ENCODE peak calls at places on chromosomes 1 and 21, in four cellular contexts. One of them, this sample, is unnamed.

GRCh38 chr1:23384312-23385058 is 14.8 kb upstream of the ZNF436 start:
- DNase-seq in K562: peak; percentile 71
- DNase-seq in GM12878: no peak
- DNase-seq in HepG2: peak; percentile 68
- DNase-seq in this sample: no peak

GRCh38 chr21:26389971-26390641 is 183.0 kb downstream of the CYYR1 start:
- DNase-seq in K562: no peak
- DNase-seq in HepG2: no peak
- DNase-seq in GM12878: no peak
- DNase-seq in this sample: no peak

GRCh38 chr1:42209516-42210370 is 45.2 kb upstream of the GUCA2A start:
- DNase-seq in GM12878: no peak
- DNase-seq in K562: no peak
- DNase-seq in HepG2: no peak
- DNase-seq in this sample: no peak

GRCh38 chr21:35048183-35048601 is 910 bp downstream of the RUNX1 start:
- DNase-seq in K562: no peak
- DNase-seq in HepG2: no peak
- DNase-seq in GM12878: no peak
- DNase-seq in this sample: no peak

GRCh38 chr1:15680614-15681345 is 3.3 kb upstream of the PLEKHM2 start:
- DNase-seq in K562: no peak
- DNase-seq in HepG2: peak; percentile 20
- DNase-seq in GM12878: no peak
- DNase-seq in this sample: no peak

GRCh38 chr1:78003070-78003751 is 1.5 kb upstream of the DNAJB4 start:
- DNase-seq in K562: peak; percentile 47
- DNase-seq in HepG2: no peak
- DNase-seq in GM12878: no peak
- DNase-seq in this sample: no peak

GRCh38 chr1:9715536-9716226 is 64.2 kb downstream of the PIK3CD start:
- DNase-seq in GM12878: no peak
- DNase-seq in HepG2: no peak
- DNase-seq in K562: no peak
- DNase-seq in this sample: no peak

GRCh38 chr1:28176492-28177470 is at the start of gene PTAFR:
- DNase-seq in GM12878: no peak
- DNase-seq in HepG2: no peak
- DNase-seq in K562: no peak
- DNase-seq in this sample: peak; percentile 9

GRCh38 chr1:182163821-182164223 is 102.3 kb upstream of the ZNF648 start:
- DNase-seq in GM12878: no peak
- DNase-seq in HepG2: no peak
- DNase-seq in K562: no peak
- DNase-seq in this sample: no peak

GRCh38 chr1:201781447-201781846 is 47.5 kb upstream of the IPO9 start:
- DNase-seq in K562: no peak
- DNase-seq in GM12878: no peak
- DNase-seq in HepG2: no peak
- DNase-seq in this sample: no peak

GRCh38 chr1:223702735-223703667 is 9.3 kb upstream of the CAPN2 start:
- DNase-seq in GM12878: no peak
- DNase-seq in HepG2: no peak
- DNase-seq in K562: no peak
- DNase-seq in this sample: no peak

GRCh38 chr1:181676269-181676668 is 193.0 kb downstream of the CACNA1E start:
- DNase-seq in HepG2: peak; percentile 23
- DNase-seq in K562: peak; percentile 30
- DNase-seq in GM12878: peak; percentile 11
- DNase-seq in this sample: peak; percentile 59

GRCh38 chr1:22527555-22528296 is 35.6 kb upstream of the EPHA8 start:
- DNase-seq in HepG2: no peak
- DNase-seq in GM12878: no peak
- DNase-seq in K562: no peak
- DNase-seq in this sample: no peak

GRCh38 chr21:15964181-15964855 is 234.5 kb downstream of the USP25 start:
- DNase-seq in GM12878: no peak
- DNase-seq in HepG2: no peak
- DNase-seq in K562: no peak
- DNase-seq in this sample: no peak

GRCh38 chr1:55735110-55735509 is 519.9 kb upstream of the USP24 start:
- DNase-seq in K562: no peak
- DNase-seq in GM12878: no peak
- DNase-seq in HepG2: no peak
- DNase-seq in this sample: no peak

GRCh38 chr1:87495870-87496269 is 167.2 kb downstream of the LMO4 start:
- DNase-seq in GM12878: no peak
- DNase-seq in K562: no peak
- DNase-seq in HepG2: no peak
- DNase-seq in this sample: no peak

GRCh38 chr21:14121719-14122118 is 89.0 kb downstream of the LIPI start:
- DNase-seq in HepG2: no peak
- DNase-seq in GM12878: no peak
- DNase-seq in K562: no peak
- DNase-seq in this sample: no peak
- TF ChIP-seq TARDBP in HepG2: no peak
- TF ChIP-seq TARDBP in GM12878: no peak
- TF ChIP-seq TARDBP in K562: no peak
- TF ChIP-seq TARDBP in this sample: no peak

GRCh38 chr1:116915182-116915611 is 5.5 kb downstream of the PTGFRN start:
- DNase-seq in HepG2: no peak
- DNase-seq in GM12878: no peak
- DNase-seq in K562: no peak
- DNase-seq in this sample: no peak
- TF ChIP-seq TARDBP in HepG2: no peak
- TF ChIP-seq TARDBP in GM12878: no peak
- TF ChIP-seq TARDBP in K562: no peak
- TF ChIP-seq TARDBP in this sample: no peak

GRCh38 chr1:236657398-236657797 is 28.9 kb upstream of the ACTN2 start:
- DNase-seq in HepG2: no peak
- DNase-seq in GM12878: no peak
- DNase-seq in K562: no peak
- DNase-seq in this sample: no peak

GRCh38 chr1:236654511-236654910 is 31.8 kb upstream of the ACTN2 start:
- DNase-seq in GM12878: no peak
- DNase-seq in HepG2: no peak
- DNase-seq in K562: no peak
- DNase-seq in this sample: no peak

GRCh38 chr1:236654957-236655356 is 31.3 kb upstream of the ACTN2 start:
- DNase-seq in GM12878: no peak
- DNase-seq in K562: no peak
- DNase-seq in HepG2: no peak
- DNase-seq in this sample: no peak

GRCh38 chr1:236663934-236664333 is 22.4 kb upstream of the ACTN2 start:
- DNase-seq in K562: no peak
- DNase-seq in HepG2: no peak
- DNase-seq in GM12878: no peak
- DNase-seq in this sample: no peak

DNA sequence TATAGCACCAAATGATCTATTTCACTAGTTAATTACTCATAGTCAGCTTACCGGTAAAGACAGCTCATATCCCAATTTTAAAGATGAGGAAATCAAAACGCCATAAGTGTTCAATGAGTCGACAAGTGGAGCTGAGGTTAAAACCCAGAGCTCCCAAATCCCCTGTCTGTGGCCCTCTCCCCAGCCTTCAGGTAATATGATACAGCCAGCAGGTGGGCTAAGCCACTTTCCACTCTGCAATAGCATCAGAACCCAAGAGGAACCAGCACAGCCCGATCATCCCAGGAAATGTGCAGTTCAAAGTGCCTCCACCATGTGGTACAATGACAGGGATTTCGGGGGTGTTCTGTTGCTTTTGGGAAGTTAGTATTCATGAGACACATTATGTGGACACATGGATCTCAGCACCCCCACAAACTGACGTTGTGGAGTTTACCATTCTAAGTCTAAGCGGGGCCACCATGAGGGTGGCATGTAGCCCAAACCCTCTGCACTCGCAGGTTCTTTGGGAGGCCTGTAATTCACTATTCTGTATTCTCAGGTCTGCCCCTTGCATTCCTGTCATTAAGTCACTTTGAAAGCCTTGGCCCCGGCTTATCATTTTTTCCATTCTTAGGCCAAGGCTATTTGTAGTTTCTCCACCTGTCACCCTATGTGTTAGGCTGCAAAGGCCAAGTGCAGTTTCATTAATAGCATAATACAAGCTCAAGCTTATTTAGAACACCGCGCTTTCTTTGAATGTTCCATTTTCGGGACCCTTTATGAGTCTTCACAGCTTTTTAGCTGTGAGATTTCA is 26.3 kb upstream of the ACTN2 start:
- DNase-seq in K562: no peak
- DNase-seq in GM12878: no peak
- DNase-seq in HepG2: no peak
- DNase-seq in this sample: no peak
- TF ChIP-seq TARDBP in K562: no peak
- TF ChIP-seq TARDBP in GM12878: no peak
- TF ChIP-seq TARDBP in HepG2: no peak
- TF ChIP-seq TARDBP in this sample: no peak

GRCh38 chr1:115713906-115714305 is 54.6 kb downstream of the CASQ2 start:
- DNase-seq in GM12878: no peak
- DNase-seq in K562: no peak
- DNase-seq in HepG2: no peak
- DNase-seq in this sample: no peak
- TF ChIP-seq TARDBP in GM12878: no peak
- TF ChIP-seq TARDBP in K562: no peak
- TF ChIP-seq TARDBP in HepG2: no peak
- TF ChIP-seq TARDBP in this sample: no peak

DNA sequence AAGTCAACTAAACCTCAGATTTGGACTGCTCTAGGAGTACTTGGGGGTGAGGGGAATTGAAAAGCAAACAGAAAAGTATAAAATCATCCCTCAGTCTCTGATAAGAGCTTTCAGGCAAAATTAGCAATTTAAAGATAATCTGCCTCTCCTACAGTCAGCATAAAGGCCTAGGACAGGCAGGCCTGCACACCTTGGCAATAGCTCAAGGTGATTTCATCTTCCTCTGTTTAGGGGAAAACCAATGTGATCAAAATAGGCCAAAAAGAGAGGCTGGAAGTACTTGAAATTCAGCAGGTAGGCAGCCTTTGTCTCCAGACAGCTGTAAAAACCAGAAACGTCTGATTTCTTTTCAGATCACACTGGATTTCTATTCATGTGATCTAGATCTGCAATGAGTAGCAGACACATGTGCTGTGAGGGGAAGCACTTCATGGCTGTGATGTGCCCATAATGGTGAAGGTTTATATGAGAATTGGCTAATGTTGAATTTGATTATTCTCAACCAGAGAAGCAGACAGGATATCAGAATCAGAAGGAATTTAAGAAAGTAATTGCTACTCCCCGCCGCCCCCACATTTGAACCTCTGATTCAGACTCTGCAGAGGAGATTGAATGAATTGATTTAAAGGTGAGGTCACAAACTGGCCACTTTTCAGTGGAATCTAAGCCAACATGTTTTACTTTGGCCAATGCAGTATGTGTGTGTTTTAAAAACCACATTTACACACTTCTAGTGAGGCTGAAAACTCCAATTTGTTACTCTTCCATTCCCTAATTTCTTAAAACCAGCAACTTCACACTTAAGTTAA is 45.8 kb upstream of the DNASE2B start:
- DNase-seq in GM12878: no peak
- DNase-seq in HepG2: no peak
- DNase-seq in K562: no peak
- DNase-seq in this sample: no peak
- TF ChIP-seq TARDBP in GM12878: no peak
- TF ChIP-seq TARDBP in HepG2: no peak
- TF ChIP-seq TARDBP in K562: no peak
- TF ChIP-seq TARDBP in this sample: no peak

GRCh38 chr1:40861227-40862003 is 748 bp downstream of the CITED4 start:
- DNase-seq in K562: no peak
- DNase-seq in HepG2: no peak
- DNase-seq in GM12878: no peak
- DNase-seq in this sample: no peak
- TF ChIP-seq TARDBP in K562: no peak
- TF ChIP-seq TARDBP in HepG2: no peak
- TF ChIP-seq TARDBP in GM12878: no peak
- TF ChIP-seq TARDBP in this sample: no peak

This sample was measured in HEK293T.